ENCODE peak calls at places on chromosomes 2 and 18, in six cellular contexts. One of them, this sample, is unnamed.
A peak's percentile ranks its signal among the peaks of the same experiment; 100 is the strongest.

GRCh38 chr2:3127279-3127690 is 250.3 kb downstream of the EIPR1 start:
- DNase-seq in K562: no peak
- DNase-seq in GM12878: no peak
- DNase-seq in HepG2: no peak
- DNase-seq in SK-N-SH: peak; percentile 83
- DNase-seq in A549: no peak
- DNase-seq in this sample: no peak

GRCh38 chr2:69225933-69226332 is 161.1 kb downstream of the GFPT1 start:
- DNase-seq in GM12878: no peak
- DNase-seq in HepG2: no peak
- DNase-seq in SK-N-SH: no peak
- DNase-seq in A549: no peak
- DNase-seq in K562: no peak
- DNase-seq in this sample: peak; percentile 67

GRCh38 chr18:46281185-46282176 is 177.3 kb downstream of the HAUS1 start:
- DNase-seq in HepG2: peak; percentile 44
- DNase-seq in GM12878: no peak
- DNase-seq in A549: peak; percentile 43
- DNase-seq in K562: peak; percentile 48
- DNase-seq in SK-N-SH: peak; percentile 74
- DNase-seq in this sample: peak; percentile 79

GRCh38 chr2:206736935-206737334 is 18.7 kb upstream of the DYTN start:
- DNase-seq in SK-N-SH: no peak
- DNase-seq in GM12878: no peak
- DNase-seq in HepG2: no peak
- DNase-seq in A549: no peak
- DNase-seq in K562: no peak
- DNase-seq in this sample: no peak

GRCh38 chr18:28086530-28087172 is 90.3 kb downstream of the CDH2 start:
- DNase-seq in GM12878: no peak
- DNase-seq in HepG2: peak; percentile 72
- DNase-seq in SK-N-SH: no peak
- DNase-seq in K562: no peak
- DNase-seq in A549: no peak
- DNase-seq in this sample: peak; percentile 68

GRCh38 chr18:2538844-2539243 is 32.5 kb downstream of the METTL4 start:
- DNase-seq in A549: no peak
- DNase-seq in K562: no peak
- DNase-seq in SK-N-SH: no peak
- DNase-seq in GM12878: no peak
- DNase-seq in HepG2: no peak
- DNase-seq in this sample: no peak

GRCh38 chr18:54129448-54130134 is 94.9 kb downstream of the MBD2 start:
- DNase-seq in GM12878: no peak
- DNase-seq in A549: no peak
- DNase-seq in HepG2: no peak
- DNase-seq in K562: no peak
- DNase-seq in SK-N-SH: no peak
- DNase-seq in this sample: no peak

GRCh38 chr2:237128026-237128703 is 42.5 kb downstream of the COPS8 start:
- DNase-seq in K562: no peak
- DNase-seq in A549: peak; percentile 89
- DNase-seq in SK-N-SH: peak; percentile 28
- DNase-seq in HepG2: peak; percentile 22
- DNase-seq in GM12878: no peak
- DNase-seq in this sample: peak; percentile 100

GRCh38 chr2:54879598-54880355 is 156.3 kb downstream of the EML6 start:
- DNase-seq in SK-N-SH: no peak
- DNase-seq in K562: no peak
- DNase-seq in A549: no peak
- DNase-seq in HepG2: no peak
- DNase-seq in GM12878: no peak
- DNase-seq in this sample: no peak

GRCh38 chr2:79734518-79734917 is 221.7 kb downstream of the CTNNA2 start:
- DNase-seq in HepG2: no peak
- DNase-seq in SK-N-SH: no peak
- DNase-seq in K562: no peak
- DNase-seq in A549: no peak
- DNase-seq in GM12878: no peak
- DNase-seq in this sample: no peak

GRCh38 chr2:234459401-234460009 is 37.4 kb downstream of the ARL4C start:
- DNase-seq in SK-N-SH: no peak
- DNase-seq in HepG2: no peak
- DNase-seq in K562: no peak
- DNase-seq in A549: no peak
- DNase-seq in GM12878: no peak
- DNase-seq in this sample: no peak

GRCh38 chr2:105391058-105391627 is 7.7 kb downstream of the FHL2 start:
- DNase-seq in K562: no peak
- DNase-seq in A549: no peak
- DNase-seq in SK-N-SH: no peak
- DNase-seq in GM12878: no peak
- DNase-seq in HepG2: peak; percentile 73
- DNase-seq in this sample: peak; percentile 84

GRCh38 chr2:189096769-189097447 is 82.7 kb downstream of the COL5A2 start:
- DNase-seq in GM12878: no peak
- DNase-seq in SK-N-SH: no peak
- DNase-seq in K562: no peak
- DNase-seq in A549: peak; percentile 7
- DNase-seq in HepG2: peak; percentile 47
- DNase-seq in this sample: peak; percentile 95

GRCh38 chr2:73258913-73259215 is 24.8 kb downstream of the CCT7 start:
- DNase-seq in K562: no peak
- DNase-seq in A549: no peak
- DNase-seq in HepG2: no peak
- DNase-seq in SK-N-SH: no peak
- DNase-seq in GM12878: no peak
- DNase-seq in this sample: no peak

GRCh38 chr2:21415234-21415633 is 291.5 kb downstream of the TDRD15 start:
- DNase-seq in SK-N-SH: peak; percentile 36
- DNase-seq in GM12878: no peak
- DNase-seq in HepG2: peak; percentile 23
- DNase-seq in A549: no peak
- DNase-seq in K562: peak; percentile 7
- DNase-seq in this sample: no peak

GRCh38 chr18:36583155-36583745 is 245.6 kb downstream of the TPGS2 start:
- DNase-seq in SK-N-SH: no peak
- DNase-seq in HepG2: no peak
- DNase-seq in A549: no peak
- DNase-seq in GM12878: peak; percentile 17
- DNase-seq in K562: no peak
- DNase-seq in this sample: no peak

GRCh38 chr2:189836644-189837043 is 52.4 kb downstream of the PMS1 start:
- DNase-seq in HepG2: no peak
- DNase-seq in A549: peak; percentile 18
- DNase-seq in SK-N-SH: no peak
- DNase-seq in GM12878: no peak
- DNase-seq in K562: no peak
- DNase-seq in this sample: peak; percentile 91

GRCh38 chr2:49714433-49714832 is 560.1 kb upstream of the FSHR start:
- DNase-seq in A549: no peak
- DNase-seq in GM12878: no peak
- DNase-seq in HepG2: no peak
- DNase-seq in SK-N-SH: no peak
- DNase-seq in K562: no peak
- DNase-seq in this sample: no peak

GRCh38 chr2:238528953-238529781 is 102.4 kb downstream of the ASB1 start:
- DNase-seq in GM12878: no peak
- DNase-seq in HepG2: peak; percentile 95
- DNase-seq in A549: peak; percentile 66
- DNase-seq in K562: no peak
- DNase-seq in SK-N-SH: no peak
- DNase-seq in this sample: peak; percentile 82

GRCh38 chr2:225584821-225585220 is 185.3 kb downstream of the NYAP2 start:
- DNase-seq in K562: peak; percentile 9
- DNase-seq in HepG2: no peak
- DNase-seq in SK-N-SH: peak; percentile 53
- DNase-seq in GM12878: no peak
- DNase-seq in A549: peak; percentile 2
- DNase-seq in this sample: no peak

GRCh38 chr2:74984947-74985637 is 26.6 kb downstream of the POLE4 start:
- DNase-seq in HepG2: no peak
- DNase-seq in SK-N-SH: peak; percentile 11
- DNase-seq in GM12878: no peak
- DNase-seq in A549: no peak
- DNase-seq in K562: no peak
- DNase-seq in this sample: no peak

GRCh38 chr2:180017764-180018163 is 10.7 kb upstream of the CWC22 start:
- DNase-seq in K562: no peak
- DNase-seq in A549: no peak
- DNase-seq in GM12878: no peak
- DNase-seq in SK-N-SH: no peak
- DNase-seq in HepG2: no peak
- DNase-seq in this sample: peak; percentile 26

GRCh38 chr2:158079672-158080071 is 22.0 kb upstream of the UPP2 start:
- DNase-seq in K562: no peak
- DNase-seq in GM12878: no peak
- DNase-seq in HepG2: peak; percentile 98
- DNase-seq in SK-N-SH: no peak
- DNase-seq in A549: no peak
- DNase-seq in this sample: peak; percentile 16

GRCh38 chr18:74064510-74064909 is 83.1 kb downstream of the FBXO15 start:
- DNase-seq in K562: no peak
- DNase-seq in SK-N-SH: no peak
- DNase-seq in HepG2: no peak
- DNase-seq in A549: no peak
- DNase-seq in GM12878: no peak
- DNase-seq in this sample: peak; percentile 39

GRCh38 chr18:51134721-51135120 is 62.8 kb downstream of the MEX3C start:
- DNase-seq in A549: no peak
- DNase-seq in K562: no peak
- DNase-seq in GM12878: no peak
- DNase-seq in HepG2: no peak
- DNase-seq in SK-N-SH: no peak
- DNase-seq in this sample: no peak

GRCh38 chr18:48230459-48231113 is 178.6 kb downstream of the ZBTB7C start:
- DNase-seq in GM12878: no peak
- DNase-seq in HepG2: peak; percentile 57
- DNase-seq in K562: peak; percentile 51
- DNase-seq in A549: peak; percentile 76
- DNase-seq in SK-N-SH: peak; percentile 79
- DNase-seq in this sample: peak; percentile 31

DNA sequence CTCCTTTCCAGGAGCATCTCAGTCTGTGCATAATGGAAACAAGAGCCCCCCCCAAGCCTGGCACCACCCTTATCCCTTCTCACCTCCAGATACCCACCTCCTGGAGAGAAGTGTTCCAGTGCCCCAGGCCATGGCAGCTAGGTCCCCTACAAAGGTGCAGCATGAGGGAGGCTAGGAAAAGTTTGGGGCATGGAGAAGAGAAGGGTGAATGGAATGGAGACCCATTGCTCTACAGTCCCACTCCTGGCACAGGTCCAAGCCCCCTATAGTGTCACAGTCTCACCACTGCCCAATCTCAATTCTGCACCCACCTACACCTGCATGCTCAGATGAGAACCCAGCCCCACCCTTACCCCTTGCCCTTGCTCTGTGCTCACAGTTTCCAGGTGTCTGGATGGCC is 897 bp downstream of the SLC23A3 start:
- DNase-seq in SK-N-SH: no peak
- DNase-seq in K562: no peak
- DNase-seq in GM12878: no peak
- DNase-seq in HepG2: no peak
- DNase-seq in A549: no peak
- DNase-seq in this sample: no peak
- TF ChIP-seq SMC3 in SK-N-SH: no peak
- TF ChIP-seq SMC3 in K562: no peak
- TF ChIP-seq SMC3 in GM12878: no peak
- TF ChIP-seq SMC3 in HepG2: no peak
- TF ChIP-seq SMC3 in A549: no peak
- TF ChIP-seq SMC3 in this sample: no peak

DNA sequence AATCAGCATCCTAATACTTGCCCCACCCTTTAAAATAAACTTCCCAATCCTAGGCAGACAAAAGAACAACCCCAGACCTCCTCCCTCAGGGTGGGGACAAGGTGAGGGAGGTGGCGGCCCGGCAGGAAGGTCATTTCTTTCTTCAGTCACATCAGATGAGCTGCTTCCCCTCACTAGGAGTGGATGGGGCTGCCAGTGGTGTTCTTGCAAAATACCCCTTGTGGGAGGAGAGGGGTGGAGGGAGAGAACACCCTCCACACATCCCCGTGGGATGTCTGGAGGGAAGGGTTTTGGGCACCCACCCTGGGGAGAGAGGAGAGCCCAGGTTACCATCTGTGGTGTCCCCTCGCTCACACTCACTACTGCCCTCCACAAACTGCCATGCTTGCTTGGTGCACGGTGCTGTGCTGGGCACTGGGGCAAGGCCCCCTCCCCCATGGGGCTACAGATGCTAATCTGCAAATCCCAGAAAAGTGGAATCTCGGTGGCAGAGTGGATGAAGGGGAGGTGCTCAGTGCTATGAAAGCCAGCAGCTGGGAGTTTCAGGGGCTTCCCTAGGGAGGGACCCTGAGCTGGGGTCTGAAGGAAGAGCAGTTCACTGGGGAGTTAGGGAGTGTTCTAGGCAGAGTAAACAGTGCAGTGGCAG is 63.9 kb downstream of the ODC1 start:
- DNase-seq in K562: no peak
- DNase-seq in A549: no peak
- DNase-seq in GM12878: no peak
- DNase-seq in HepG2: no peak
- DNase-seq in SK-N-SH: no peak
- DNase-seq in this sample: no peak
- TF ChIP-seq SMC3 in K562: no peak
- TF ChIP-seq SMC3 in A549: no peak
- TF ChIP-seq SMC3 in GM12878: no peak
- TF ChIP-seq SMC3 in HepG2: no peak
- TF ChIP-seq SMC3 in SK-N-SH: no peak
- TF ChIP-seq SMC3 in this sample: no peak

GRCh38 chr2:168798076-168798887 is 4.2 kb upstream of the NOSTRIN start:
- DNase-seq in HepG2: no peak
- DNase-seq in SK-N-SH: no peak
- DNase-seq in GM12878: no peak
- DNase-seq in K562: peak; percentile 80
- DNase-seq in A549: no peak
- DNase-seq in this sample: no peak
- TF ChIP-seq SMC3 in HepG2: no peak
- TF ChIP-seq SMC3 in SK-N-SH: no peak
- TF ChIP-seq SMC3 in GM12878: no peak
- TF ChIP-seq SMC3 in K562: no peak
- TF ChIP-seq SMC3 in A549: no peak
- TF ChIP-seq SMC3 in this sample: no peak

DNA sequence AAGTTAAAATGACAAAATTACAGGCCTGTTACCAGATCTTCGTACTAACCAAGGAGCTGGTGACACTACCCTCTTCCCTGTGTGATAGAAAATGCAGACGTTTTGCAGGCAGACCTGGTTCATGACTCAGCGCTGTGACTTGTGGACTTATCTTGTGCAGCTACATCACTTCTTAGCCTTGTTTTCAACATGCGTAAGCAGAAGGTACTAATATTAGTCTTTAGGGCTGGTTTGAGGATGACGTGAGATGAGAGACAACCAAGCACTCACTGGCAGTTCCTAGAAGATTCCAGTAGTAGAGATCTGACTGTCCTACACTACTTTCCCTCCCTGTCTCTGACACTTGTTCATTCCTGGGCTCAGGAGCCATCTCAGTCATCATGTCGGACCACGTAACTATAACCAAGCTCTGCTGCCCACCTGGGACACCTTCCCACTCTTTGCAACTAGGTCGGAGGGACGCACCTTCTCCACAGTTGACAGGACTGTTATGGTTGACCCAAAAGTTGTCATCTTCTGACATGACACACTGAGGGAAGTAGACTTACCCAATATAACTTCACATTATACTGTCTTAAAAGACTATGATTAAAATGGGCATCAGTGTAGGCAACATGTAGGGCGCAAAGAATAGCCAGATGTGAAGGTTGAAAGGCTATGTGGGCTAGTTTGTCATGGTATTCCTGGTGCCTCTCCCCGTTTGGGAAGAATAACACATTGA is 64.8 kb downstream of the TNFRSF11A start:
- DNase-seq in GM12878: no peak
- DNase-seq in SK-N-SH: no peak
- DNase-seq in A549: no peak
- DNase-seq in HepG2: no peak
- DNase-seq in K562: peak; percentile 16
- DNase-seq in this sample: no peak
- TF ChIP-seq SMC3 in GM12878: no peak
- TF ChIP-seq SMC3 in SK-N-SH: no peak
- TF ChIP-seq SMC3 in A549: no peak
- TF ChIP-seq SMC3 in HepG2: no peak
- TF ChIP-seq SMC3 in K562: no peak
- TF ChIP-seq SMC3 in this sample: no peak

This sample was measured in IMR-90.